ENCODE peak calls at places on chromosomes 6 and 20, in nine cellular contexts. One of them, this sample, is unnamed.

GRCh38 chr20:53162251-53162835 is 190.2 kb downstream of the TSHZ2 start:
- DNase-seq in stimulated activated naive CD8-positive, alpha-beta T cell treated with anti-CD3 and anti-CD28 coated beads, Interleukin-15, Interleukin-2, amounts not matched to agents 100 U/mL and 50 U/mL, for 24 hours: no peak
- DNase-seq in activated CD4-positive, alpha-beta memory T cell treated with anti-CD3 and anti-CD28 coated beads for 36 hours: no peak
- DNase-seq in nucleus accumbens: no peak
- DNase-seq in KG1: no peak
- DNase-seq in left cardiac atrium: peak; percentile 39
- DNase-seq in iPS DF 6.9: peak; percentile 55
- DNase-seq in Peyer's patch: no peak
- DNase-seq in AG09309: peak; percentile 16
- DNase-seq in this sample: no peak

GRCh38 chr6:79250107-79250514 is 15.6 kb upstream of the HMGN3 start:
- DNase-seq in stimulated activated naive CD8-positive, alpha-beta T cell treated with anti-CD3 and anti-CD28 coated beads, Interleukin-15, Interleukin-2, amounts not matched to agents 100 U/mL and 50 U/mL, for 24 hours: no peak
- DNase-seq in activated CD4-positive, alpha-beta memory T cell treated with anti-CD3 and anti-CD28 coated beads for 36 hours: no peak
- DNase-seq in nucleus accumbens: no peak
- DNase-seq in KG1: no peak
- DNase-seq in left cardiac atrium: no peak
- DNase-seq in iPS DF 6.9: no peak
- DNase-seq in Peyer's patch: no peak
- DNase-seq in AG09309: no peak
- DNase-seq in this sample: no peak

GRCh38 chr6:158411998-158412397 is 99.7 kb downstream of the TULP4 start:
- DNase-seq in stimulated activated naive CD8-positive, alpha-beta T cell treated with anti-CD3 and anti-CD28 coated beads, Interleukin-15, Interleukin-2, amounts not matched to agents 100 U/mL and 50 U/mL, for 24 hours: no peak
- DNase-seq in activated CD4-positive, alpha-beta memory T cell treated with anti-CD3 and anti-CD28 coated beads for 36 hours: no peak
- DNase-seq in nucleus accumbens: no peak
- DNase-seq in KG1: no peak
- DNase-seq in left cardiac atrium: no peak
- DNase-seq in iPS DF 6.9: no peak
- DNase-seq in Peyer's patch: no peak
- DNase-seq in AG09309: no peak
- DNase-seq in this sample: no peak

GRCh38 chr6:133705731-133706130 is 183.2 kb upstream of the TCF21 start:
- DNase-seq in stimulated activated naive CD8-positive, alpha-beta T cell treated with anti-CD3 and anti-CD28 coated beads, Interleukin-15, Interleukin-2, amounts not matched to agents 100 U/mL and 50 U/mL, for 24 hours: no peak
- DNase-seq in activated CD4-positive, alpha-beta memory T cell treated with anti-CD3 and anti-CD28 coated beads for 36 hours: no peak
- DNase-seq in nucleus accumbens: no peak
- DNase-seq in KG1: no peak
- DNase-seq in left cardiac atrium: no peak
- DNase-seq in iPS DF 6.9: no peak
- DNase-seq in Peyer's patch: no peak
- DNase-seq in AG09309: no peak
- DNase-seq in this sample: no peak

GRCh38 chr6:169556758-169557505 is 144.9 kb downstream of the WDR27 start:
- DNase-seq in stimulated activated naive CD8-positive, alpha-beta T cell treated with anti-CD3 and anti-CD28 coated beads, Interleukin-15, Interleukin-2, amounts not matched to agents 100 U/mL and 50 U/mL, for 24 hours: peak; percentile 38
- DNase-seq in activated CD4-positive, alpha-beta memory T cell treated with anti-CD3 and anti-CD28 coated beads for 36 hours: peak; percentile 65
- DNase-seq in nucleus accumbens: no peak
- DNase-seq in KG1: no peak
- DNase-seq in left cardiac atrium: no peak
- DNase-seq in iPS DF 6.9: no peak
- DNase-seq in Peyer's patch: peak; percentile 60
- DNase-seq in AG09309: no peak
- DNase-seq in this sample: no peak

GRCh38 chr20:41956316-41957050 is 338.3 kb upstream of the CHD6 start:
- DNase-seq in stimulated activated naive CD8-positive, alpha-beta T cell treated with anti-CD3 and anti-CD28 coated beads, Interleukin-15, Interleukin-2, amounts not matched to agents 100 U/mL and 50 U/mL, for 24 hours: no peak
- DNase-seq in activated CD4-positive, alpha-beta memory T cell treated with anti-CD3 and anti-CD28 coated beads for 36 hours: no peak
- DNase-seq in nucleus accumbens: no peak
- DNase-seq in KG1: no peak
- DNase-seq in left cardiac atrium: no peak
- DNase-seq in iPS DF 6.9: peak; percentile 33
- DNase-seq in Peyer's patch: no peak
- DNase-seq in AG09309: no peak
- DNase-seq in this sample: no peak

GRCh38 chr6:31642798-31643570 is 9.5 kb downstream of the BAG6 start:
- DNase-seq in stimulated activated naive CD8-positive, alpha-beta T cell treated with anti-CD3 and anti-CD28 coated beads, Interleukin-15, Interleukin-2, amounts not matched to agents 100 U/mL and 50 U/mL, for 24 hours: no peak
- DNase-seq in activated CD4-positive, alpha-beta memory T cell treated with anti-CD3 and anti-CD28 coated beads for 36 hours: no peak
- DNase-seq in nucleus accumbens: no peak
- DNase-seq in KG1: no peak
- DNase-seq in left cardiac atrium: no peak
- DNase-seq in iPS DF 6.9: no peak
- DNase-seq in Peyer's patch: no peak
- DNase-seq in AG09309: no peak
- DNase-seq in this sample: no peak

GRCh38 chr20:18263723-18264122 is 24.6 kb upstream of the ZNF133 start:
- DNase-seq in stimulated activated naive CD8-positive, alpha-beta T cell treated with anti-CD3 and anti-CD28 coated beads, Interleukin-15, Interleukin-2, amounts not matched to agents 100 U/mL and 50 U/mL, for 24 hours: no peak
- DNase-seq in activated CD4-positive, alpha-beta memory T cell treated with anti-CD3 and anti-CD28 coated beads for 36 hours: no peak
- DNase-seq in nucleus accumbens: no peak
- DNase-seq in KG1: no peak
- DNase-seq in left cardiac atrium: no peak
- DNase-seq in iPS DF 6.9: no peak
- DNase-seq in Peyer's patch: no peak
- DNase-seq in AG09309: no peak
- DNase-seq in this sample: no peak